ENCODE peak calls at places on chromosomes 1 and 21, in four cellular contexts. One of them, this sample, is unnamed.

GRCh38 chr1:41640756-41641482 is 156.4 kb upstream of the EDN2 start:
- DNase-seq in foreskin fibroblast: no peak
- DNase-seq in GM12864: no peak
- DNase-seq in coronary artery: no peak
- DNase-seq in this sample: no peak

GRCh38 chr1:87940410-87940809 is 611.7 kb downstream of the LMO4 start:
- DNase-seq in foreskin fibroblast: no peak
- DNase-seq in coronary artery: no peak
- DNase-seq in GM12864: no peak
- DNase-seq in this sample: no peak

GRCh38 chr21:45033791-45034555 is 40.4 kb upstream of the ADARB1 start:
- DNase-seq in coronary artery: no peak
- DNase-seq in foreskin fibroblast: peak
- DNase-seq in GM12864: no peak
- DNase-seq in this sample: no peak

GRCh38 chr1:53619088-53619810 is 119.7 kb downstream of the GLIS1 start:
- DNase-seq in foreskin fibroblast: no peak
- DNase-seq in GM12864: no peak
- DNase-seq in coronary artery: peak
- DNase-seq in this sample: peak

GRCh38 chr1:240174734-240175133 is 83.1 kb downstream of the FMN2 start:
- DNase-seq in foreskin fibroblast: no peak
- DNase-seq in GM12864: no peak
- DNase-seq in coronary artery: no peak
- DNase-seq in this sample: no peak

GRCh38 chr1:58783090-58783992 is 506 bp downstream of the JUN start:
- DNase-seq in foreskin fibroblast: peak
- DNase-seq in coronary artery: peak
- DNase-seq in GM12864: no peak
- DNase-seq in this sample: peak

GRCh38 chr1:11352058-11352715 is 79.2 kb downstream of the UBIAD1 start:
- DNase-seq in coronary artery: no peak
- DNase-seq in GM12864: no peak
- DNase-seq in foreskin fibroblast: no peak
- DNase-seq in this sample: no peak

GRCh38 chr21:45150630-45151265 is 76.4 kb downstream of the ADARB1 start:
- DNase-seq in foreskin fibroblast: no peak
- DNase-seq in GM12864: no peak
- DNase-seq in coronary artery: peak
- DNase-seq in this sample: peak

GRCh38 chr21:36200089-36200561 is 43.5 kb downstream of the DOP1B start:
- DNase-seq in coronary artery: no peak
- DNase-seq in GM12864: no peak
- DNase-seq in foreskin fibroblast: no peak
- DNase-seq in this sample: no peak

GRCh38 chr21:33291686-33292085 is 25.5 kb downstream of the IL10RB start:
- DNase-seq in coronary artery: no peak
- DNase-seq in GM12864: no peak
- DNase-seq in foreskin fibroblast: no peak
- DNase-seq in this sample: no peak

GRCh38 chr1:208071425-208072031 is 160.6 kb upstream of the CD34 start:
- DNase-seq in coronary artery: no peak
- DNase-seq in GM12864: no peak
- DNase-seq in foreskin fibroblast: no peak
- DNase-seq in this sample: no peak

GRCh38 chr1:87174726-87175237 is 153.9 kb upstream of the LMO4 start:
- DNase-seq in GM12864: no peak
- DNase-seq in foreskin fibroblast: no peak
- DNase-seq in coronary artery: no peak
- DNase-seq in this sample: no peak

GRCh38 chr1:13543927-13544556 is 30.2 kb upstream of the LRRC38 start:
- DNase-seq in GM12864: no peak
- DNase-seq in coronary artery: no peak
- DNase-seq in foreskin fibroblast: no peak
- DNase-seq in this sample: no peak

GRCh38 chr21:45532826-45533730 is 9.2 kb downstream of the SLC19A1 start:
- DNase-seq in coronary artery: no peak
- DNase-seq in foreskin fibroblast: no peak
- DNase-seq in GM12864: no peak
- DNase-seq in this sample: no peak

GRCh38 chr1:61132176-61133047 is 50.1 kb downstream of the NFIA start:
- DNase-seq in GM12864: no peak
- DNase-seq in foreskin fibroblast: no peak
- DNase-seq in coronary artery: no peak
- DNase-seq in this sample: no peak

GRCh38 chr1:117060441-117061317 is 553 bp downstream of the TTF2 start:
- DNase-seq in foreskin fibroblast: peak
- DNase-seq in coronary artery: no peak
- DNase-seq in GM12864: peak
- DNase-seq in this sample: no peak
- TF ChIP-seq CTCF in foreskin fibroblast: no peak
- TF ChIP-seq CTCF in coronary artery: no peak
- TF ChIP-seq CTCF in GM12864: no peak
- TF ChIP-seq CTCF in this sample: no peak

GRCh38 chr1:33099290-33100118 is 18.6 kb downstream of the AZIN2 start:
- DNase-seq in coronary artery: peak
- DNase-seq in foreskin fibroblast: peak
- DNase-seq in GM12864: peak
- DNase-seq in this sample: peak
- TF ChIP-seq CTCF in coronary artery: no peak
- TF ChIP-seq CTCF in foreskin fibroblast: peak
- TF ChIP-seq CTCF in GM12864: peak
- TF ChIP-seq CTCF in this sample: peak

GRCh38 chr1:235160395-235160964 is 570 bp downstream of the RBM34 start:
- DNase-seq in GM12864: peak
- DNase-seq in coronary artery: no peak
- DNase-seq in foreskin fibroblast: no peak
- DNase-seq in this sample: no peak

GRCh38 chr1:235156265-235156664 is 4.8 kb downstream of the RBM34 start:
- DNase-seq in foreskin fibroblast: no peak
- DNase-seq in coronary artery: no peak
- DNase-seq in GM12864: no peak
- DNase-seq in this sample: no peak

GRCh38 chr1:235156745-235157144 is 4.3 kb downstream of the RBM34 start:
- DNase-seq in coronary artery: no peak
- DNase-seq in GM12864: no peak
- DNase-seq in foreskin fibroblast: no peak
- DNase-seq in this sample: no peak

GRCh38 chr1:235157150-235157549 is 3.9 kb downstream of the RBM34 start:
- DNase-seq in foreskin fibroblast: no peak
- DNase-seq in coronary artery: no peak
- DNase-seq in GM12864: no peak
- DNase-seq in this sample: no peak

DNA sequence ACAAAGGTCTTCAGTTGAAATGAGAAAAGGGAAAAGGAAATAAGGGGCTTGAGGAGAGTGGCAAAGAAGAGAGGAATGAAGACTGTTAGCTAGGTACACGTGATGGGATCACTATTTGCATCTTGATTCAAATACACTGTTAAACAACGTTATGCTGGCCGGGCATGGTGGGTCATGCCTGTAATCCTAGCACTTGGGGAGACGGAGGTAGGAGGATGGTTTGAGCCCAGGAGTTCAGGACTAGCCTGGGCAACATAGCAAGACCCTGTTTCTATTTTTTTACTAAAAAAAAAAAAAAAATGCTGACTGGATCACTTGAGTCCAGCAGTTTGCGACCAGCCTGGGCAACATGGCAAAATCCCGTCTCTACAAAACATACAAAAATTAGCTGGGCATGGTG is 2.4 kb downstream of the RBM34 start:
- DNase-seq in foreskin fibroblast: no peak
- DNase-seq in coronary artery: no peak
- DNase-seq in GM12864: no peak
- DNase-seq in this sample: no peak
- TF ChIP-seq CTCF in foreskin fibroblast: no peak
- TF ChIP-seq CTCF in coronary artery: no peak
- TF ChIP-seq CTCF in GM12864: no peak
- TF ChIP-seq CTCF in this sample: no peak

DNA sequence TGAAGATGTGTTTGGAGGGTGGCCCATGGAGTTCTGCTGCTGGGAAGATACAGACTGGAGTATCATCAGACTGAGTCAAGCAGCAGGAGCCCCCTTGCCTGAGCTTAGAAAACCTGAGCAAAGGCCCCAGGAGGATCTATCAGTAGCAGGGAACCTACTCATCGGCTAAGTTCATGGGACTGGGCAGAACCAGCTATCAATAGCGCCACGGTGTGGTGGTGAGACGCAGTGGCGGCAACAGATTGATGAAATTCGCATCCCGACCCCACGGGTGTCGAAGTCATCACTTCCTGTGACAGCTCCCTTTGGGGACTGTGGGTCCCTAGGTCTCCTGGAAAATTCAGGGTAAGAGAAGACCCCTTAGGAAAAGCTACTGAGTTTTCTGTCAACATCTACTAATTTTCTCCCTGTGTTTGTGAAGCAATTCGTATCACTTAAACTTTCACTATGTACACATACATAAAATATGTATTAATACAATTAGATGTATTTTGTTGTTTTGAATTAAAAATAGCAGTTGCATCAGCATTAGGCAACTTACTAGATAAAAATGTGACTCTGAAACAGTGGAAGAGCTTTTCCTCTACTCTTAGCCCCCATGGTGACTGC is 7.1 kb upstream of the CACNA1S start:
- DNase-seq in foreskin fibroblast: peak
- DNase-seq in GM12864: no peak
- DNase-seq in coronary artery: no peak
- DNase-seq in this sample: no peak
- TF ChIP-seq CTCF in foreskin fibroblast: peak
- TF ChIP-seq CTCF in GM12864: peak
- TF ChIP-seq CTCF in coronary artery: no peak
- TF ChIP-seq CTCF in this sample: peak

GRCh38 chr1:5830771-5831599 is 161.2 kb downstream of the NPHP4 start:
- DNase-seq in coronary artery: no peak
- DNase-seq in GM12864: no peak
- DNase-seq in foreskin fibroblast: no peak
- DNase-seq in this sample: no peak
- TF ChIP-seq CTCF in coronary artery: no peak
- TF ChIP-seq CTCF in GM12864: peak
- TF ChIP-seq CTCF in foreskin fibroblast: no peak
- TF ChIP-seq CTCF in this sample: no peak

DNA sequence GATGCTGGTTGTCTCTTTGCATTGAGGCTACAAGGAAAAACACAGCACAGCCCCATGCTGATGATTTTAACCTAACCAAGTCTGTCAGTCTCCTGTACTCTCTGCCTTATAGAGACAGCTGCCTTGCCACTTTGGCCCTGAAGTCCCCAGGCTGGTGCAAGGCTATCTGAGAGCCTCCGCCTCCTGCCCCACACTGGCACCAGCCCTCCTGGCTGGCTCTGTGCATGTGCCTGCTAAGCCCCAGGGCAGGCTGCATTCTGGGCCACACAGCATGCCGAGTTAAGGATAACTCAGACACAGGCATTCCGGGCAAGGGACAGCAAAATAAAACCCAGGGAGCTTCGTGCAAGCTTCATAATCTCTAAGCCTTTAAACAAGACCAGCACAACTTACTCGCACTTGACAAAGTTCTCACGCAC is 910 bp downstream of the RUNX1 start:
- DNase-seq in GM12864: no peak
- DNase-seq in coronary artery: no peak
- DNase-seq in foreskin fibroblast: peak
- DNase-seq in this sample: no peak
- TF ChIP-seq CTCF in GM12864: no peak
- TF ChIP-seq CTCF in coronary artery: no peak
- TF ChIP-seq CTCF in foreskin fibroblast: no peak
- TF ChIP-seq CTCF in this sample: no peak

DNA sequence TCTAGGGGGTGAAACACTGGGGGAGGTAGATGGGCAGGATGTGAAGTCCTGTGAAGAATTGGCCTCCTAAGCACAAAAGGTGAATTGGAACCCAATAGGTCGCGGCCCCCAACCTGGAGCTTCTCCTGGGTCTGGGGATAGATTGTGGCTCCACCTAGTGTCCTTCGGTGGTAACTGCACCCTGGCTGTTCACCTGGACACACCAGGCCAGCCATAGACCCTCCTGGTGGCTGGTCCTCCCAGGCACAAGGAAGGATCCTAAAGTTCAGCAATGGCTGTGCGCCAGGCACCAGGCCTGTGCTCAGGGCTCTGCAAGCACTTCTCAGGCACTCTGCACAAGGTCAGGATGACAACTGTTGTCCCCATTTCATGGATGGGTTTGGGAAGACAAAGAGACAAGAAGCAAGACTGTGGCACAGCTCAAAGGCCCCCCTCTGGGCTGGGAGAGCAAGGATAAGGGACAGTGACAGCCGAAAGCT is 13.5 kb downstream of the ESPN start:
- DNase-seq in GM12864: no peak
- DNase-seq in coronary artery: no peak
- DNase-seq in foreskin fibroblast: peak
- DNase-seq in this sample: no peak
- TF ChIP-seq CTCF in GM12864: peak
- TF ChIP-seq CTCF in coronary artery: peak
- TF ChIP-seq CTCF in foreskin fibroblast: peak
- TF ChIP-seq CTCF in this sample: peak